ENCODE peak calls at places on chromosomes 7 and 10, in seven cellular contexts. X is HCT116, A is HepG2, P is transverse colon, F is endothelial cell of umbilical vein, I is K562, D is GM12891. S is an unnamed sample.

GRCh38 chr10:33463011-33463410 is 128.5 kb upstream of the NRP1 start:
- DNase-seq in X (no peak), A (no peak), P (no peak), F (no peak), I (no peak), D (no peak), S (no peak)

GRCh38 chr7:105019269-105019668 is 5.3 kb downstream of the KMT2E start:
- DNase-seq in X (no peak), A (no peak), P (no peak), F (no peak), I (no peak), D (no peak), S (no peak)

GRCh38 chr10:99812177-99812576 is 29.7 kb downstream of the ABCC2 start:
- DNase-seq in X (no peak), A (no peak), P (no peak), F (no peak), I (no peak), D (no peak), S (no peak)

GRCh38 chr7:5590596-5591546 is 167.2 kb upstream of the TNRC18 start:
- DNase-seq in X (no peak), A (no peak), P (no peak), F (no peak), I (no peak), D (no peak), S (no peak)

GRCh38 chr7:86953653-86954336 is 105.7 kb downstream of the ELAPOR2 start:
- DNase-seq in X (no peak), A (no peak), P (no peak), F (no peak), I (no peak), D (no peak), S (no peak)

GRCh38 chr10:132444877-132445351 is 47.9 kb downstream of the PWWP2B start:
- DNase-seq in X (no peak), A (no peak), P (no peak), F (no peak), I (no peak), D (no peak), S (no peak)

GRCh38 chr10:96910488-96911395 is 78.6 kb downstream of the LCOR start:
- DNase-seq in X (peak; percentile 24), A (peak; percentile 28), P (no peak), F (peak; percentile 64), I (peak; percentile 20), D (peak; percentile 28), S (peak; percentile 17)

GRCh38 chr7:26307226-26307625 is 15.6 kb downstream of the SNX10 start:
- DNase-seq in X (no peak), A (no peak), P (peak; percentile 23), F (no peak), I (no peak), D (no peak), S (no peak)

GRCh38 chr10:33132626-33133025 is 174.6 kb upstream of the ITGB1 start:
- DNase-seq in X (no peak), A (no peak), P (no peak), F (no peak), I (no peak), D (no peak), S (no peak)

GRCh38 chr7:35253680-35254495 is at the start of gene TBX20:
- DNase-seq in X (no peak), A (no peak), P (peak; percentile 51), F (peak; percentile 35), I (no peak), D (no peak), S (no peak)

GRCh38 chr10:58291538-58292174 is 22.7 kb downstream of the CISD1 start:
- DNase-seq in X (peak; percentile 24), A (peak; percentile 21), P (no peak), F (peak; percentile 72), I (peak; percentile 42), D (no peak), S (no peak)

GRCh38 chr7:116776610-116777289 is 85.6 kb upstream of the CAPZA2 start:
- DNase-seq in X (peak; percentile 97), A (no peak), P (no peak), F (peak; percentile 78), I (no peak), D (no peak), S (no peak)

GRCh38 chr7:132138817-132139216 is 437.5 kb downstream of the PLXNA4 start:
- DNase-seq in X (no peak), A (no peak), P (no peak), F (peak; percentile 41), I (no peak), D (no peak), S (no peak)

GRCh38 chr7:47444376-47445098 is 137.4 kb downstream of the TNS3 start:
- DNase-seq in X (no peak), A (peak; percentile 49), P (peak; percentile 38), F (peak; percentile 23), I (no peak), D (peak; percentile 36), S (no peak)

GRCh38 chr7:66352071-66352470 is 146.9 kb downstream of the TPST1 start:
- DNase-seq in X (no peak), A (no peak), P (peak; percentile 18), F (peak; percentile 47), I (no peak), D (no peak), S (no peak)

GRCh38 chr7:19982841-19983835 is 209.7 kb upstream of the TMEM196 start:
- DNase-seq in X (peak; percentile 35), A (peak; percentile 6), P (peak; percentile 46), F (peak; percentile 58), I (no peak), D (no peak), S (no peak)

GRCh38 chr7:23662124-23662982 is 17.6 kb upstream of the FAM221A start:
- DNase-seq in X (no peak), A (no peak), P (no peak), F (no peak), I (no peak), D (no peak), S (no peak)

GRCh38 chr7:140512317-140513000 is 33.2 kb upstream of the MKRN1 start:
- DNase-seq in X (peak; percentile 27), A (peak; percentile 46), P (peak; percentile 96), F (no peak), I (peak; percentile 73), D (no peak), S (no peak)

GRCh38 chr7:103714377-103714927 is 268.4 kb upstream of the SLC26A5 start:
- DNase-seq in X (no peak), A (no peak), P (no peak), F (no peak), I (no peak), D (no peak), S (no peak)

GRCh38 chr10:131204406-131205152 is 106.9 kb downstream of the TCERG1L start:
- DNase-seq in X (no peak), A (no peak), P (no peak), F (no peak), I (no peak), D (no peak), S (no peak)

GRCh38 chr10:69279110-69279509 is 814 bp downstream of the HK1 start:
- DNase-seq in X (no peak), A (no peak), P (no peak), F (no peak), I (no peak), D (no peak), S (no peak)

GRCh38 chr10:43905502-43906236 is 257.0 kb upstream of the ZNF32 start:
- DNase-seq in X (no peak), A (no peak), P (no peak), F (peak; percentile 11), I (no peak), D (no peak), S (no peak)

GRCh38 chr7:158601090-158601489 is 13.5 kb upstream of the PTPRN2 start:
- DNase-seq in X (no peak), A (no peak), P (no peak), F (no peak), I (no peak), D (no peak), S (no peak)

GRCh38 chr7:105934577-105935185 is 28.4 kb upstream of the CDHR3 start:
- DNase-seq in X (peak; percentile 7), A (peak; percentile 64), P (no peak), F (no peak), I (no peak), D (no peak), S (no peak)

GRCh38 chr7:701086-701671 is 25.3 kb upstream of the DNAAF5 start:
- DNase-seq in X (no peak), A (no peak), P (no peak), F (no peak), I (no peak), D (no peak), S (no peak)

GRCh38 chr10:73906524-73907447 is 4.1 kb upstream of the PLAU start:
- DNase-seq in X (peak; percentile 91), A (peak; percentile 64), P (peak; percentile 49), F (peak; percentile 87), I (no peak), D (no peak), S (no peak)
- TF ChIP-seq POLR2AphosphoS5 in X (peak; percentile 64), A (no peak), P (no peak), F (peak; percentile 52), I (no peak), D (no peak), S (no peak)

GRCh38 chr10:119658274-119658673 is 7.1 kb downstream of the BAG3 start:
- DNase-seq in X (peak; percentile 72), A (peak; percentile 63), P (peak; percentile 70), F (peak; percentile 90), I (peak; percentile 52), D (no peak), S (no peak)
- TF ChIP-seq POLR2A in X (no peak), A (no peak), P (no peak), F (no peak), I (no peak), D (no peak), S (no peak)

DNA sequence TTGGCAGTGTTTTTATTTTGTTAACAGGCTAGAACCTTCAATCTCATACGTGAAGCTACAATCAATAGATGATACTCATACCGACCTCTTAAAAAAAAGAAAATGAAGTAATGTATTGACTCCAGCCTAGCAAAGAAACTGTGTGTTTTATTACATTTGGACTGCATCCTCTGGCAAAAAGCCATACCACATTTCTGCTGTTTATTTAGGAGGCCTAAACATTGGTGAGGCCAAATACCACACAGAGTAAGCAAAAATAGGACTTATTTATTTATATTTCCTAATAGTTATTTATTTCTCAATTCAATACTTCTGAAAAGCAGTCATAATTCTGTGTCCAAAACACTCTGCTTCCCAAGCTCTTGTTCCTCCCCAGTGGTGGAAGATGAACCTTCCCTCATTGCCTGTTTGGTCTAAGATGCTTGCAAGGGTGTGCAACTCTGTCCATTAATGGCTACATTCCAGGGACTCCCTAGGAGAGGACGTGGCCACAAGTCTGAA is 398.8 kb upstream of the KLF6 start:
- DNase-seq in X (no peak), A (no peak), P (no peak), F (peak; percentile 16), I (no peak), D (no peak), S (no peak)
- TF ChIP-seq POLR2AphosphoS5 in X (no peak), A (no peak), P (no peak), F (no peak), I (no peak), D (no peak), S (no peak)

DNA sequence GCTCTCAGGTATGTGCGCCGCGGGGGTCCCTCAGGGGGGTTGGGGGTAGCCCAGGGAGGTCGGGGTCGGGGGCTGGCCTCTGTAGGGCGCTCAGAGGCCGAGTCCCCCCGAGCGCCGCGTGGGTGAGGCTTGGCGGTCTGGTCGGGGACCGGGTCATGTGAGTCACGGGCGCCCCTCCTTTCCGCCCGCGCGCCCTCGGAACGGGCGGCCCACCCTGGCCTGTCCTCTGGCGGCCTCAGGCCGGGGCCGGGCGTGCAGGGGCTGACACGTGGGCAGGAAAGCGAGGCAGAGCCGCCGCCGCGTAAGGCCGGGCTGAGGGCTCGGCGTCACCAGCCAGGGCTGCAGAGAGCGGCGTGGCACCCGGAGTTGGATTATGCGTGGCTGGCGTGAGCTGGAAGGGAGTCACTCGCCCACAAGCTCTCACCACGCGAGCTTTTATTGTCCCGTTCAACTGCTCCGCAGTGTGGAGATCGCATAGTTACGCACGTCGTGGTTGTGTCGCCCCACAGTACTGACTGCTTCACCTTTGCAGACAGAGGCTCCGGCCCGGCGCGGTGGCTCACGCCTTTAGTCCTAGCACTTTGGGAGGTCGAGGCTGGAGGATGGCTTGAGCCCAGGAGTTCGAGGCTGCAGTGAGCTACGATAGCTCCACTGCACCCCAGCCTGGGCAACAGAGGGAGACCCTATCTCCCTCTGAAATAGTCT is 387 bp downstream of the SHLD2 start:
- DNase-seq in X (peak; percentile 35), A (peak; percentile 76), P (peak; percentile 85), F (peak; percentile 85), I (no peak), D (peak; percentile 46), S (peak; percentile 57)
- TF ChIP-seq POLR2A in X (peak; percentile 44), A (peak; percentile 90), P (peak; percentile 71), F (peak; percentile 70), I (peak; percentile 73), D (peak; percentile 89), S (peak; percentile 87)